ENCODE peak calls at places on chromosome 9, in seven cellular contexts. X is HuH-7.5; Q is fibroblast of lung; M is tibial artery; A is GM23248; T is NCI-H2029; P is stimulated activated CD4-positive, alpha-beta T cell treated with anti-CD3 and anti-CD28 coated beads, Interleukin-2, amount 100 ng/mL, for 48 hours. O is an unnamed sample.

GRCh38 chr9:35844628-35845301 is 15.7 kb downstream of the TMEM8B start:
- DNase-seq in X (no peak), Q (peak; percentile 90), M (no peak), A (peak; percentile 97), T (no peak), P (no peak), O (peak; percentile 80)

GRCh38 chr9:97504381-97505216 is 3.1 kb downstream of the TMOD1 start:
- DNase-seq in X (no peak), Q (peak; percentile 24), M (no peak), A (peak; percentile 52), T (no peak), P (no peak), O (no peak)

GRCh38 chr9:130114741-130115140 is 57.5 kb upstream of the NCS1 start:
- DNase-seq in X (no peak), Q (peak; percentile 52), M (no peak), A (peak; percentile 30), T (no peak), P (no peak), O (no peak)

GRCh38 chr9:106962615-106963363 is 99.8 kb downstream of the ZNF462 start:
- DNase-seq in X (no peak), Q (no peak), M (no peak), A (no peak), T (no peak), P (no peak), O (no peak)

GRCh38 chr9:128383791-128384190 is 12.6 kb downstream of the URM1 start:
- DNase-seq in X (no peak), Q (no peak), M (no peak), A (no peak), T (no peak), P (no peak), O (no peak)

GRCh38 chr9:17021379-17021970 is 113.4 kb upstream of the CNTLN start:
- DNase-seq in X (no peak), Q (peak; percentile 77), M (no peak), A (peak; percentile 51), T (no peak), P (no peak), O (no peak)

GRCh38 chr9:112705773-112706427 is 12.0 kb downstream of the INIP start:
- DNase-seq in X (no peak), Q (peak; percentile 64), M (no peak), A (peak; percentile 13), T (no peak), P (no peak), O (no peak)

GRCh38 chr9:107394264-107394663 is 95.3 kb downstream of the KLF4 start:
- DNase-seq in X (no peak), Q (peak; percentile 31), M (no peak), A (no peak), T (no peak), P (no peak), O (no peak)

GRCh38 chr9:136784997-136785361 is 6.2 kb upstream of the TMEM141 start:
- DNase-seq in X (no peak), Q (no peak), M (no peak), A (no peak), T (no peak), P (no peak), O (no peak)

GRCh38 chr9:87271696-87272477 is 225.8 kb upstream of the DAPK1 start:
- DNase-seq in X (no peak), Q (no peak), M (no peak), A (no peak), T (no peak), P (no peak), O (no peak)